ENCODE peak calls at places on chromosomes 2 and 18, in four cellular contexts. D is PC-9, V is ovary, K is PC-3. F is an unnamed sample. For H3K4me1, the result is how much of the 10 kb centered on the place peaks cover.

GRCh38 chr2:121746071-121746578 is 9.3 kb upstream of the TSN start:
- DNase-seq in K (no peak), V (no peak), D (no peak), F (no peak)

GRCh38 chr2:96963316-96963715 is 23.1 kb downstream of the FAM178B start:
- DNase-seq in K (no peak), D (no peak), V (no peak), F (no peak)

GRCh38 chr18:32167980-32168379 is 21.9 kb upstream of the MEP1B start:
- DNase-seq in V (no peak), D (no peak), K (peak), F (no peak)

GRCh38 chr2:120779781-120780283 is 44.2 kb downstream of the GLI2 start:
- DNase-seq in K (peak), V (no peak), D (peak), F (no peak)

GRCh38 chr2:42951263-42951938 is 159.0 kb upstream of the HAAO start:
- DNase-seq in K (no peak), D (no peak), V (no peak), F (no peak)

GRCh38 chr2:42823744-42824453 is 31.5 kb upstream of the HAAO start:
- DNase-seq in K (no peak), V (no peak), D (no peak), F (no peak)

GRCh38 chr2:238915196-238915595 is 67.3 kb downstream of the TWIST2 start:
- DNase-seq in D (no peak), K (no peak), V (peak), F (no peak)

GRCh38 chr18:23718243-23718720 is 29.0 kb downstream of the LAMA3 start:
- DNase-seq in V (no peak), K (no peak), D (no peak), F (no peak)

GRCh38 chr18:76518073-76518472 is 23.0 kb upstream of the ZNF516 start:
- DNase-seq in K (no peak), V (no peak), D (no peak), F (no peak)

GRCh38 chr2:200728630-200729029 is 83.1 kb upstream of the BZW1 start:
- DNase-seq in V (peak), D (no peak), K (no peak), F (no peak)

GRCh38 chr18:79848294-79848578 is 50.5 kb downstream of the KCNG2 start:
- DNase-seq in K (no peak), D (no peak), V (no peak), F (no peak)

GRCh38 chr2:149686136-149686535 is 98.6 kb upstream of the MMADHC start:
- DNase-seq in K (no peak), V (no peak), D (no peak), F (no peak)

GRCh38 chr2:112229365-112229764 is 25.5 kb downstream of the ZC3H8 start:
- DNase-seq in K (no peak), V (no peak), D (no peak), F (peak)

GRCh38 chr2:158955974-158956373 is 12.5 kb upstream of the TANC1 start:
- DNase-seq in D (no peak), V (no peak), K (no peak), F (no peak)

GRCh38 chr2:219274392-219274921 is 4.7 kb upstream of the DNAJB2 start:
- DNase-seq in V (no peak), K (peak), D (peak), F (peak)

GRCh38 chr2:124501575-124502152 is 476.6 kb downstream of the CNTNAP5 start:
- DNase-seq in D (no peak), V (no peak), K (no peak), F (no peak)

GRCh38 chr2:144967971-144968370 is 448.1 kb upstream of the ZEB2 start:
- DNase-seq in D (no peak), K (no peak), V (no peak), F (no peak)

DNA sequence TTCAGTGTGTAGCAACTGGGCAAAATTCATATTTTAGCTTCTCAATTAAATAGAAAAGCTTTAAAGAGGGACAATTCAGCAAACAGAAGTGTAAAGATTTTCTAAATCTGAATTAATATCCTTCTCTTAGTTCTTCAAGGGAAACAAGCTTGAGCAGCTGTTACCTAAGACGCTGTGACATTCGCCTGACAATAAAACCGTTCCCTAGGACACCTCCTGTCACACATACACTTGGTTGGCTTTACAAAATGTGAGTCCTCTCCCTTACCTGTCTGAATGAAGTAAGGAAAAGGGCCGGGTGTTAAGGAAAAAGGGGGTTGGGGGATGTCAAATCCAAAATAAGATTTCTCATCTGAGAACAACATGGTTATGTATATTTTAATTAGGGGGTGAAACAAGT is 2.1 kb downstream of the SERTAD2 start:
- DNase-seq in V (no peak), D (no peak), K (no peak), F (no peak)
- H3K4me1 ChIP-seq in V (under half), D (half or more), K (half or more), F (half or more)

GRCh38 chr2:224594840-224595239 is 9.7 kb upstream of the CUL3 start:
- DNase-seq in D (peak), V (no peak), K (peak), F (no peak)
- H3K27ac ChIP-seq in D (no peak), V (no peak), K (no peak), F (no peak)

DNA sequence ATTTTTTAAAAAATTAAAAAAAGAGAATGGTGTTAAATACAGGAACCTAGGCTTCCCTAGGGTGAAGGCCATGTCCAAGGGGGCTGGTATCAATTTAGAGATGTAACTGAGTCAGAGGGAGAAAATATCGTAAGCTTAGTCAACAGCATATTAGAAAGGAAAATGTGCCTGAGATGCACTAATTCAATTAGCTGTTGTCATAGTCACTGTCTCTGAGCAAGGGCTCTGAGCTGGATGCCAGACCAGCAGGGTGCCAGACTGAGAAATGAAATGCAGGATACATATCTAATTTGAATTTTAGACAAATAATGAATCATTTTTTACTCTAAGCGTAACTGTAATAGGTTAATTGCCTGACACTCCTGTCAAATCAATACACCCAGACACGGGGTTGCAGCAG is 11.4 kb upstream of the SLC35F6 start:
- DNase-seq in K (no peak), D (no peak), V (no peak), F (no peak)
- H3K4me1 ChIP-seq in K (under half), D (under half), V (under half), F (under half)

DNA sequence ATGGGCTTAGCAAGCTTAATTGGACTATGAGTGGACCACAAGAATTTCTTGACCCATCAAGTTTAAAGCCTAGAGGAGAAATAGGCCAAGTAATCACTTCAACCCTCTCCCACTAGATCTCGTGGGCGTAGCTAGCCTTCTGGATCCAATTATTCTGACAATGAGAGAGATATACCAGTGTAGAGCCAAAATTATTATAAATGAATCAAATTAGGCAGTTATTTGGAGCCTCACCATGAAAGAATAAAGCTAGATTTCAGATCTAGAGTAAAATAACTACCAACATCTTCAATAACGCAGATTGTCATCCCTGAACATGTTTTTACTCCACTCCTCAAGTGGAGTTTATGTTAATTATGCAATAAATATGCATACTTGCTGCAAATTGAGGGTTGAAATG is 143.9 kb upstream of the CDH20 start:
- DNase-seq in V (no peak), K (no peak), D (no peak), F (no peak)
- H3K27ac ChIP-seq in V (no peak), K (no peak), D (no peak), F (no peak)

GRCh38 chr2:134408386-134408785 is 154.5 kb downstream of the MGAT5 start:
- DNase-seq in D (no peak), K (peak), V (no peak), F (no peak)

GRCh38 chr2:134406311-134406710 is 152.4 kb downstream of the MGAT5 start:
- DNase-seq in D (peak), K (peak), V (no peak), F (peak)

GRCh38 chr2:134408791-134409190 is 154.9 kb downstream of the MGAT5 start:
- DNase-seq in V (no peak), K (peak), D (no peak), F (no peak)

GRCh38 chr2:134406716-134407115 is 152.8 kb downstream of the MGAT5 start:
- DNase-seq in V (no peak), K (no peak), D (no peak), F (no peak)

GRCh38 chr2:134407154-134407890 is 153.4 kb downstream of the MGAT5 start:
- DNase-seq in V (no peak), K (peak), D (no peak), F (no peak)
- H3K4me1 ChIP-seq in V (under half), K (half or more), D (under half), F (under half)

GRCh38 chr2:241551599-241551997 is 6.9 kb upstream of the BOK start:
- DNase-seq in D (no peak), K (no peak), V (no peak), F (no peak)

GRCh38 chr2:241553981-241554380 is 4.6 kb upstream of the BOK start:
- DNase-seq in V (no peak), K (no peak), D (no peak), F (no peak)

GRCh38 chr2:241550616-241551580 is 7.6 kb upstream of the BOK start:
- DNase-seq in V (no peak), K (no peak), D (no peak), F (no peak)

GRCh38 chr2:241553512-241553830 is 5.1 kb upstream of the BOK start:
- DNase-seq in V (no peak), K (no peak), D (no peak), F (no peak)

DNA sequence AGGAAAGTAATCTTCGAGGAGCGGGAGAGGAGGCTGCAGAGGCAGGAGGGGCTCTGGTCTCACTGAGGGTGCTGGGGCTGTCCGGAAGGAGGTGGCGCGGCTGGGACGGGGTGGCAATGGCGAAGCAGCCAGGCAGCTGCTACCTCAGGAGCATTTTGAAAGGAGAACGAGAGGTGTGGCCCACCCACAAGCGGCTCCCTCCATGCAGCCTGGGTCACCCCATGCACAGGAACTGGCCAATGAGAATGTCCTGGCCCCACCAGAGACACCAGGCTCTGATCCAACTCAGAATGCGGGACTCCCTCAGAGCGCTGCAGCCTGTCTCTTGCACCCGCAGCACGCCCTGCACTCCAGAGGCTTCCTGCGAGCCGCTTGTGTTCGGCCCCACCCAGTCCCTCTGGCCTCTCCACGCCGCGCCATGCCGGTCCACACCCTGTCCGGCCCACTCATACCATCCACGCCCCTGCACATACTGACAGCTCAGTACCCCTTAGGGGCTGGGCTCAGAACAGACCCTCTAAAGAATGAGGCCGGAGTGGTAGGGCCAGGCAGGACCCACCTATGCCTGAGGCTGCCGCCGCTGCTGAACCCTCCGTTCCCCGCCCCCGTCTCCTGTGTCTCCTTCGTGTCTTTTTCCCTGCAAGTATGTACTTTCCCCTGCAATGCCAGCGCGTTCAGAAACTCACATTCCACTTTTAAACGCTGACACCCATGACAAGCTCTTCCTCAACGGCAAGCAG is 6.4 kb upstream of the BOK start:
- DNase-seq in K (no peak), V (no peak), D (peak), F (no peak)
- H3K27ac ChIP-seq in K (no peak), V (no peak), D (no peak), F (no peak)

DNA sequence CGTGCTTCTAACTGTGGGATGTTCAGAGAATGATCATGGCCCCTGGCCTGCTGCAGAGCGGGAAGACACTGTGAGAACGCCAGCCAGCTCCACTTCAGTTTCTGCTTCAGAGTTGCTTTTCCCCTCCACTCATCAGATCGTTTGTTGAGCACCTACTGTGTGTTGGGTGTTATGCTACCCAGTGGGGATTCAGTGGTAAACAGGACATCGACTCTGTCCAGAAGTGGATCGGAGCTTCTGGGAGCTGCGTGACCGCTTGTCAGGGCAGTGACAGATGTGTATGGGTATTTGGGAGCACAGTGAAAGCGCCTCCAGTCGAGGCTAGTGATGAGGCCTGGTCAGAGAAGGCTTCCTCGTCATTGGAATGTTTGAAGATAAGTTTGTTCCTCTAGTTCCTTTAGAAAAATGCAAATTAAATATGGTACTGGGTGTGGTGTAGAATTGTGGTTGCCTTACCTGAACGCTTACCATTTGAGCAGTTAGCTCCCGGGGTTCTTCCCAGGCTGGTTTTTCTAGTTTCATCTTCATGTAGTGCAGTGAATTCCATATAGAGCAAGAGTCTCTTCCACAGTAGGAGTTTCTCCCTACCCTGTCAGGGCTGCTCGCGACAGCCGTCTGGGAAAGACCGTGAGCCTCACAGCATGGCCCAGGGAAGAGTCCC is 2.8 kb downstream of the RAB12 start:
- DNase-seq in V (no peak), D (peak), K (peak), F (no peak)
- H3K4me1 ChIP-seq in V (under half), D (half or more), K (under half), F (under half)

F was measured in body of pancreas.